ENCODE peak calls at places on chromosomes 11 and 22, in eight cellular contexts. One of them, this sample, is unnamed.

GRCh38 chr11:66920978-66921784 is 37.0 kb downstream of the PC start:
- DNase-seq in pancreas: no peak
- DNase-seq in RWPE1: no peak
- DNase-seq in ovary: no peak
- DNase-seq in A549: no peak
- DNase-seq in caudate nucleus: no peak
- DNase-seq in heart left ventricle: no peak
- DNase-seq in Karpas-422: no peak
- DNase-seq in this sample: no peak

GRCh38 chr11:108858624-108859023 is 193.8 kb downstream of the DDX10 start:
- DNase-seq in pancreas: no peak
- DNase-seq in RWPE1: no peak
- DNase-seq in ovary: no peak
- DNase-seq in A549: no peak
- DNase-seq in caudate nucleus: no peak
- DNase-seq in heart left ventricle: no peak
- DNase-seq in Karpas-422: no peak
- DNase-seq in this sample: no peak

GRCh38 chr22:49406879-49407587 is 420.6 kb downstream of the BRD1 start:
- DNase-seq in pancreas: no peak
- DNase-seq in RWPE1: no peak
- DNase-seq in ovary: no peak
- DNase-seq in A549: no peak
- DNase-seq in caudate nucleus: no peak
- DNase-seq in heart left ventricle: no peak
- DNase-seq in Karpas-422: no peak
- DNase-seq in this sample: no peak

GRCh38 chr11:62689421-62690183 is at the start of gene LRRN4CL:
- DNase-seq in pancreas: no peak
- DNase-seq in RWPE1: peak
- DNase-seq in ovary: peak
- DNase-seq in A549: no peak
- DNase-seq in caudate nucleus: peak
- DNase-seq in heart left ventricle: peak
- DNase-seq in Karpas-422: no peak
- DNase-seq in this sample: peak

GRCh38 chr11:313304-313786 is 495 bp upstream of the IFITM1 start:
- DNase-seq in pancreas: no peak
- DNase-seq in RWPE1: no peak
- DNase-seq in ovary: no peak
- DNase-seq in A549: no peak
- DNase-seq in caudate nucleus: no peak
- DNase-seq in heart left ventricle: no peak
- DNase-seq in Karpas-422: no peak
- DNase-seq in this sample: no peak

GRCh38 chr22:48696371-48696770 is 1131.3 kb downstream of the BRD1 start:
- DNase-seq in pancreas: no peak
- DNase-seq in RWPE1: no peak
- DNase-seq in ovary: no peak
- DNase-seq in A549: no peak
- DNase-seq in caudate nucleus: no peak
- DNase-seq in heart left ventricle: no peak
- DNase-seq in Karpas-422: no peak
- DNase-seq in this sample: no peak

GRCh38 chr11:44528103-44528502 is 37.4 kb upstream of the CD82 start:
- DNase-seq in pancreas: no peak
- DNase-seq in RWPE1: no peak
- DNase-seq in ovary: no peak
- DNase-seq in A549: peak
- DNase-seq in caudate nucleus: no peak
- DNase-seq in heart left ventricle: no peak
- DNase-seq in Karpas-422: peak
- DNase-seq in this sample: peak

GRCh38 chr22:49322861-49323622 is 504.6 kb downstream of the BRD1 start:
- DNase-seq in pancreas: no peak
- DNase-seq in RWPE1: no peak
- DNase-seq in ovary: no peak
- DNase-seq in A549: no peak
- DNase-seq in caudate nucleus: no peak
- DNase-seq in heart left ventricle: no peak
- DNase-seq in Karpas-422: no peak
- DNase-seq in this sample: no peak

GRCh38 chr11:2298795-2299747 is 2.6 kb downstream of the C11orf21 start:
- DNase-seq in pancreas: no peak
- DNase-seq in RWPE1: peak
- DNase-seq in ovary: no peak
- DNase-seq in A549: peak
- DNase-seq in caudate nucleus: no peak
- DNase-seq in heart left ventricle: no peak
- DNase-seq in Karpas-422: peak
- DNase-seq in this sample: peak

GRCh38 chr11:20731676-20732075 is 62.3 kb downstream of the NELL1 start:
- DNase-seq in pancreas: no peak
- DNase-seq in RWPE1: no peak
- DNase-seq in ovary: no peak
- DNase-seq in A549: no peak
- DNase-seq in caudate nucleus: no peak
- DNase-seq in heart left ventricle: no peak
- DNase-seq in Karpas-422: no peak
- DNase-seq in this sample: no peak

GRCh38 chr11:44578279-44578678 is 12.8 kb downstream of the CD82 start:
- DNase-seq in pancreas: no peak
- DNase-seq in RWPE1: no peak
- DNase-seq in ovary: no peak
- DNase-seq in A549: no peak
- DNase-seq in caudate nucleus: no peak
- DNase-seq in heart left ventricle: no peak
- DNase-seq in Karpas-422: peak
- DNase-seq in this sample: no peak

GRCh38 chr11:115269193-115269592 is 235.0 kb downstream of the CADM1 start:
- DNase-seq in pancreas: no peak
- DNase-seq in RWPE1: no peak
- DNase-seq in ovary: no peak
- DNase-seq in A549: no peak
- DNase-seq in caudate nucleus: peak
- DNase-seq in heart left ventricle: no peak
- DNase-seq in Karpas-422: no peak
- DNase-seq in this sample: no peak

GRCh38 chr11:45677811-45678515 is 12.5 kb upstream of the CHST1 start:
- DNase-seq in pancreas: no peak
- DNase-seq in RWPE1: no peak
- DNase-seq in ovary: no peak
- DNase-seq in A549: no peak
- DNase-seq in caudate nucleus: no peak
- DNase-seq in heart left ventricle: no peak
- DNase-seq in Karpas-422: no peak
- DNase-seq in this sample: no peak

GRCh38 chr11:74465291-74465708 is 2.0 kb downstream of the KCNE3 start:
- DNase-seq in pancreas: no peak
- DNase-seq in RWPE1: no peak
- DNase-seq in ovary: no peak
- DNase-seq in A549: peak
- DNase-seq in caudate nucleus: no peak
- DNase-seq in heart left ventricle: no peak
- DNase-seq in Karpas-422: no peak
- DNase-seq in this sample: peak

GRCh38 chr11:62612366-62613274 is at the start of the genes EML3 and ROM1:
- DNase-seq in pancreas: peak
- DNase-seq in RWPE1: peak
- DNase-seq in ovary: peak
- DNase-seq in A549: peak
- DNase-seq in caudate nucleus: peak
- DNase-seq in heart left ventricle: peak
- DNase-seq in Karpas-422: peak
- DNase-seq in this sample: peak

GRCh38 chr22:48858121-48858520 is 969.6 kb downstream of the BRD1 start:
- DNase-seq in pancreas: no peak
- DNase-seq in RWPE1: no peak
- DNase-seq in ovary: no peak
- DNase-seq in A549: no peak
- DNase-seq in caudate nucleus: no peak
- DNase-seq in heart left ventricle: no peak
- DNase-seq in Karpas-422: no peak
- DNase-seq in this sample: no peak

GRCh38 chr11:123856444-123856843 is 29.0 kb downstream of the TMEM225 start:
- DNase-seq in pancreas: no peak
- DNase-seq in RWPE1: no peak
- DNase-seq in ovary: no peak
- DNase-seq in A549: no peak
- DNase-seq in caudate nucleus: no peak
- DNase-seq in heart left ventricle: no peak
- DNase-seq in Karpas-422: no peak
- DNase-seq in this sample: no peak

DNA sequence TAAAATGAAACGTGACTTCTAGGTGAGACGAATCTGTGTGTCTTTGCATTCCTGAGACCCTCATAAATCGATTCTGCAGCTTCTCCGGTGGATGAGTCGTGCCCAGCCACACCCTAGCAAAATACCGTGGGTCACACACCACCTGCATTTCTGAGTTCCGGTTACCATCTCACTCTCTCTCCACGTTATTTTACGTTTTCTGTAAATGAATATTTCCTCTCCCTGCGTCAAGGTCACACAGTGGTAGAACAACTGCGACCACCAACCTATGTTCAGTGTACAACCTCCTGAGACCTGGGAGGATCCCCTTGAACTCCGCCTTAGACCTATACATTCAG is 1.1 kb downstream of the YWHAH start:
- DNase-seq in pancreas: no peak
- DNase-seq in RWPE1: no peak
- DNase-seq in ovary: no peak
- DNase-seq in A549: no peak
- DNase-seq in caudate nucleus: no peak
- DNase-seq in heart left ventricle: no peak
- DNase-seq in Karpas-422: peak
- DNase-seq in this sample: no peak
- H3K27ac ChIP-seq in pancreas: peak
- H3K27ac ChIP-seq in RWPE1: peak
- H3K27ac ChIP-seq in ovary: peak
- H3K27ac ChIP-seq in A549: peak
- H3K27ac ChIP-seq in caudate nucleus: peak
- H3K27ac ChIP-seq in heart left ventricle: peak
- H3K27ac ChIP-seq in Karpas-422: peak
- H3K27ac ChIP-seq in this sample: peak

GRCh38 chr11:82007536-82007935 is 726.1 kb downstream of the FAM181B start:
- DNase-seq in pancreas: no peak
- DNase-seq in RWPE1: no peak
- DNase-seq in ovary: no peak
- DNase-seq in A549: no peak
- DNase-seq in caudate nucleus: no peak
- DNase-seq in heart left ventricle: no peak
- DNase-seq in Karpas-422: no peak
- DNase-seq in this sample: no peak

GRCh38 chr11:82004537-82005213 is 729.0 kb downstream of the FAM181B start:
- DNase-seq in pancreas: no peak
- DNase-seq in RWPE1: no peak
- DNase-seq in ovary: no peak
- DNase-seq in A549: no peak
- DNase-seq in caudate nucleus: no peak
- DNase-seq in heart left ventricle: no peak
- DNase-seq in Karpas-422: no peak
- DNase-seq in this sample: no peak

GRCh38 chr11:82003024-82003423 is 730.6 kb downstream of the FAM181B start:
- DNase-seq in pancreas: no peak
- DNase-seq in RWPE1: no peak
- DNase-seq in ovary: no peak
- DNase-seq in A549: no peak
- DNase-seq in caudate nucleus: no peak
- DNase-seq in heart left ventricle: no peak
- DNase-seq in Karpas-422: no peak
- DNase-seq in this sample: no peak

GRCh38 chr11:82009133-82009532 is 724.5 kb downstream of the FAM181B start:
- DNase-seq in pancreas: no peak
- DNase-seq in RWPE1: no peak
- DNase-seq in ovary: no peak
- DNase-seq in A549: no peak
- DNase-seq in caudate nucleus: no peak
- DNase-seq in heart left ventricle: no peak
- DNase-seq in Karpas-422: no peak
- DNase-seq in this sample: no peak

GRCh38 chr11:82003671-82004148 is 730.0 kb downstream of the FAM181B start:
- DNase-seq in pancreas: no peak
- DNase-seq in RWPE1: peak
- DNase-seq in ovary: no peak
- DNase-seq in A549: no peak
- DNase-seq in caudate nucleus: no peak
- DNase-seq in heart left ventricle: no peak
- DNase-seq in Karpas-422: no peak
- DNase-seq in this sample: peak
- H3K27ac ChIP-seq in pancreas: no peak
- H3K27ac ChIP-seq in RWPE1: no peak
- H3K27ac ChIP-seq in ovary: no peak
- H3K27ac ChIP-seq in A549: no peak
- H3K27ac ChIP-seq in caudate nucleus: no peak
- H3K27ac ChIP-seq in heart left ventricle: no peak
- H3K27ac ChIP-seq in Karpas-422: no peak
- H3K27ac ChIP-seq in this sample: no peak

GRCh38 chr11:72609451-72609850 is 64.8 kb downstream of the PDE2A start:
- DNase-seq in pancreas: no peak
- DNase-seq in RWPE1: no peak
- DNase-seq in ovary: no peak
- DNase-seq in A549: no peak
- DNase-seq in caudate nucleus: no peak
- DNase-seq in heart left ventricle: no peak
- DNase-seq in Karpas-422: no peak
- DNase-seq in this sample: no peak
- H3K27ac ChIP-seq in pancreas: no peak
- H3K27ac ChIP-seq in RWPE1: no peak
- H3K27ac ChIP-seq in ovary: no peak
- H3K27ac ChIP-seq in A549: no peak
- H3K27ac ChIP-seq in caudate nucleus: no peak
- H3K27ac ChIP-seq in heart left ventricle: no peak
- H3K27ac ChIP-seq in Karpas-422: no peak
- H3K27ac ChIP-seq in this sample: no peak

GRCh38 chr11:12785901-12786300 is 111.7 kb downstream of the TEAD1 start:
- DNase-seq in pancreas: peak
- DNase-seq in RWPE1: no peak
- DNase-seq in ovary: no peak
- DNase-seq in A549: no peak
- DNase-seq in caudate nucleus: no peak
- DNase-seq in heart left ventricle: no peak
- DNase-seq in Karpas-422: no peak
- DNase-seq in this sample: no peak

GRCh38 chr11:12783765-12784164 is 109.5 kb downstream of the TEAD1 start:
- DNase-seq in pancreas: no peak
- DNase-seq in RWPE1: no peak
- DNase-seq in ovary: no peak
- DNase-seq in A549: no peak
- DNase-seq in caudate nucleus: no peak
- DNase-seq in heart left ventricle: no peak
- DNase-seq in Karpas-422: no peak
- DNase-seq in this sample: no peak

GRCh38 chr11:12784445-12784844 is 110.2 kb downstream of the TEAD1 start:
- DNase-seq in pancreas: no peak
- DNase-seq in RWPE1: no peak
- DNase-seq in ovary: no peak
- DNase-seq in A549: no peak
- DNase-seq in caudate nucleus: no peak
- DNase-seq in heart left ventricle: no peak
- DNase-seq in Karpas-422: no peak
- DNase-seq in this sample: no peak

GRCh38 chr11:12786450-12786849 is 112.2 kb downstream of the TEAD1 start:
- DNase-seq in pancreas: no peak
- DNase-seq in RWPE1: no peak
- DNase-seq in ovary: no peak
- DNase-seq in A549: no peak
- DNase-seq in caudate nucleus: no peak
- DNase-seq in heart left ventricle: no peak
- DNase-seq in Karpas-422: no peak
- DNase-seq in this sample: no peak

GRCh38 chr11:12784987-12785386 is 110.8 kb downstream of the TEAD1 start:
- DNase-seq in pancreas: no peak
- DNase-seq in RWPE1: no peak
- DNase-seq in ovary: no peak
- DNase-seq in A549: no peak
- DNase-seq in caudate nucleus: no peak
- DNase-seq in heart left ventricle: peak
- DNase-seq in Karpas-422: no peak
- DNase-seq in this sample: no peak
- H3K27ac ChIP-seq in pancreas: no peak
- H3K27ac ChIP-seq in RWPE1: peak
- H3K27ac ChIP-seq in ovary: no peak
- H3K27ac ChIP-seq in A549: peak
- H3K27ac ChIP-seq in caudate nucleus: no peak
- H3K27ac ChIP-seq in heart left ventricle: peak
- H3K27ac ChIP-seq in Karpas-422: no peak
- H3K27ac ChIP-seq in this sample: no peak